ENCODE peak calls at places on chromosome 3, in five cellular contexts. One of them, this sample, is unnamed.
A peak's percentile ranks its signal among the peaks of the same experiment; 100 is the strongest.

GRCh38 chr3:95235916-95236315 is 1173.1 kb downstream of the NSUN3 start:
- DNase-seq in K562: no peak
- DNase-seq in SK-N-SH: no peak
- DNase-seq in GM12878: no peak
- DNase-seq in HepG2: no peak
- DNase-seq in this sample: no peak

GRCh38 chr3:136751259-136752045 is 726 bp downstream of the STAG1 start:
- DNase-seq in GM12878: no peak
- DNase-seq in K562: peak; percentile 61
- DNase-seq in HepG2: peak; percentile 82
- DNase-seq in SK-N-SH: peak; percentile 86
- DNase-seq in this sample: peak; percentile 73

GRCh38 chr3:136749106-136749505 is 3.1 kb downstream of the STAG1 start:
- DNase-seq in SK-N-SH: no peak
- DNase-seq in HepG2: peak; percentile 4
- DNase-seq in GM12878: no peak
- DNase-seq in K562: no peak
- DNase-seq in this sample: no peak

GRCh38 chr3:45957606-45958005 is 14.3 kb downstream of the CXCR6 start:
- DNase-seq in HepG2: no peak
- DNase-seq in K562: no peak
- DNase-seq in SK-N-SH: no peak
- DNase-seq in GM12878: no peak
- DNase-seq in this sample: no peak

GRCh38 chr3:40504636-40505430 is 1.0 kb upstream of the ZNF620 start:
- DNase-seq in SK-N-SH: no peak
- DNase-seq in K562: no peak
- DNase-seq in GM12878: no peak
- DNase-seq in HepG2: peak; percentile 76
- DNase-seq in this sample: peak; percentile 99

GRCh38 chr3:133535971-133536634 is 37.4 kb upstream of the CDV3 start:
- DNase-seq in HepG2: peak; percentile 70
- DNase-seq in GM12878: no peak
- DNase-seq in K562: no peak
- DNase-seq in SK-N-SH: no peak
- DNase-seq in this sample: peak; percentile 98

GRCh38 chr3:89851974-89852621 is 744.7 kb downstream of the EPHA3 start:
- DNase-seq in GM12878: no peak
- DNase-seq in SK-N-SH: peak; percentile 22
- DNase-seq in K562: no peak
- DNase-seq in HepG2: peak; percentile 36
- DNase-seq in this sample: peak; percentile 14

GRCh38 chr3:125107861-125108567 is 52.2 kb upstream of the HEG1 start:
- DNase-seq in K562: no peak
- DNase-seq in GM12878: peak; percentile 86
- DNase-seq in SK-N-SH: no peak
- DNase-seq in HepG2: no peak
- DNase-seq in this sample: peak; percentile 95

GRCh38 chr3:123651449-123652345 is 66.8 kb upstream of the HACD2 start:
- DNase-seq in GM12878: no peak
- DNase-seq in SK-N-SH: no peak
- DNase-seq in HepG2: no peak
- DNase-seq in K562: no peak
- DNase-seq in this sample: no peak

GRCh38 chr3:45165497-45166282 is 19.5 kb upstream of the CDCP1 start:
- DNase-seq in K562: no peak
- DNase-seq in SK-N-SH: no peak
- DNase-seq in HepG2: no peak
- DNase-seq in GM12878: no peak
- DNase-seq in this sample: no peak

GRCh38 chr3:169181666-169182065 is 481.8 kb downstream of the MECOM start:
- DNase-seq in GM12878: no peak
- DNase-seq in HepG2: no peak
- DNase-seq in SK-N-SH: no peak
- DNase-seq in K562: no peak
- DNase-seq in this sample: no peak

GRCh38 chr3:189324538-189325138 is 152.9 kb downstream of the TPRG1 start:
- DNase-seq in K562: no peak
- DNase-seq in GM12878: peak; percentile 94
- DNase-seq in HepG2: peak; percentile 85
- DNase-seq in SK-N-SH: no peak
- DNase-seq in this sample: peak; percentile 72

GRCh38 chr3:177220136-177220974 is 23.1 kb upstream of the TBL1XR1 start:
- DNase-seq in K562: no peak
- DNase-seq in HepG2: no peak
- DNase-seq in GM12878: no peak
- DNase-seq in SK-N-SH: no peak
- DNase-seq in this sample: peak; percentile 22

GRCh38 chr3:96449341-96449740 is 365.1 kb upstream of the EPHA6 start:
- DNase-seq in GM12878: no peak
- DNase-seq in K562: no peak
- DNase-seq in SK-N-SH: no peak
- DNase-seq in HepG2: no peak
- DNase-seq in this sample: no peak

GRCh38 chr3:96449803-96450202 is 364.6 kb upstream of the EPHA6 start:
- DNase-seq in SK-N-SH: no peak
- DNase-seq in GM12878: no peak
- DNase-seq in K562: no peak
- DNase-seq in HepG2: peak; percentile 61
- DNase-seq in this sample: no peak
- TF ChIP-seq SMC3 in SK-N-SH: no peak
- TF ChIP-seq SMC3 in GM12878: no peak
- TF ChIP-seq SMC3 in K562: no peak
- TF ChIP-seq SMC3 in HepG2: no peak
- TF ChIP-seq SMC3 in this sample: no peak

DNA sequence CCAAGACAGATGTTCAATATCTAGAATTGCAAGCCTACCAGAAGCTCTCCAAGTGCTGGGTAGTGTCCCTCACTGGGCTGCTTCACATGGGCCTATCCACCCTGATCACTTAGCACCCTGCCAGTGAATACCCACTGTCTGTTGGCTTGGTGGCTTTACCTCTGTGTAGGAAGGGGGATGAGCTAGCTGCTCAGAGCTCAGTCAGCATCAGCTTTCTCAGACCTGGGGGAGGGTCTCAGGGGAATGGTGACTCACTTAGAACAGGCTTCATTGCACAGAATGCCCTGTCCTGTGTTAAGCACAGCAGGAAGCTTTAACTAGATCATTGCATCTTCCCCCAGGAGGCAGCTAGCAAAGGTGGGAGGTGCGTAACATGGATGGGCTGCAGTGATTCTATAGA is 209.8 kb downstream of the PDCD6IP start:
- DNase-seq in HepG2: no peak
- DNase-seq in GM12878: no peak
- DNase-seq in K562: no peak
- DNase-seq in SK-N-SH: no peak
- DNase-seq in this sample: peak; percentile 55
- H2AFZ ChIP-seq in HepG2: no peak overlapping the region
- H2AFZ ChIP-seq in GM12878: no peak overlapping the region
- H2AFZ ChIP-seq in K562: no peak overlapping the region
- H2AFZ ChIP-seq in SK-N-SH: no peak overlapping the region
- H2AFZ ChIP-seq in this sample: peak overlapping the region; percentile 54

DNA sequence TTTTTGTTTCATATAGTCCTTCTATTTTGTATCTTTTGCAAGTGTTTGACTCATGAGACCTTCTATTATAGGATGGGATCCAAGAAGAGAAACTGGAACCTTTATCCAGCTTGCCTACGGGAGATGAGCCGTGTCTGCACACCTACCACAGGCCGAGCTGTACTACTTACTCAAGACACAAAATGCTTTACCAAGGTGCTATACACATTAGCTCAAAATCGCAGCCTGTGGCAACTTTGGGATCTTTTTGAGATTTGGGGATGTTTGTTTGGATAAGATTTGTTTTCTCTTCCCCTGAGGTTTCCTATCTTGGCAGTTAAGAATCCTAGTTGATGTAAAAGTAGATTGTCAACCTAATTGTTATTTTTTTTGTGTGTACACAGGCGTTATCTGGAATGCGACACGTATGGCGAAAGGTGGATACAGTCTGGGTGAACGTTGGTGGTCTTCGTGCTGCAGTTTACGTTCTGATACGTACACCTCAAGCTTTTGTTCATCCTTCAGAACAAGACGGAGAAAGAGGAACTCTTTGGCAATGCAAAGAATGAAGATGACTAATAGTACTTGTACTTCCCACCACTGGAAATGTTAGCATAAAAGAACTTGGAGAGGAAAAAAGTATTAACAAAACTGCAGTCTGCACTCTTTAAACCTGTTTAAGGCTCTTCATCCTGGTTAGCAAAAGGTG is 13.1 kb upstream of the SETD5 start:
- DNase-seq in K562: no peak
- DNase-seq in GM12878: no peak
- DNase-seq in SK-N-SH: no peak
- DNase-seq in HepG2: no peak
- DNase-seq in this sample: peak; percentile 67
- TF ChIP-seq SMC3 in K562: no peak
- TF ChIP-seq SMC3 in GM12878: no peak
- TF ChIP-seq SMC3 in SK-N-SH: no peak
- TF ChIP-seq SMC3 in HepG2: no peak
- TF ChIP-seq SMC3 in this sample: no peak

DNA sequence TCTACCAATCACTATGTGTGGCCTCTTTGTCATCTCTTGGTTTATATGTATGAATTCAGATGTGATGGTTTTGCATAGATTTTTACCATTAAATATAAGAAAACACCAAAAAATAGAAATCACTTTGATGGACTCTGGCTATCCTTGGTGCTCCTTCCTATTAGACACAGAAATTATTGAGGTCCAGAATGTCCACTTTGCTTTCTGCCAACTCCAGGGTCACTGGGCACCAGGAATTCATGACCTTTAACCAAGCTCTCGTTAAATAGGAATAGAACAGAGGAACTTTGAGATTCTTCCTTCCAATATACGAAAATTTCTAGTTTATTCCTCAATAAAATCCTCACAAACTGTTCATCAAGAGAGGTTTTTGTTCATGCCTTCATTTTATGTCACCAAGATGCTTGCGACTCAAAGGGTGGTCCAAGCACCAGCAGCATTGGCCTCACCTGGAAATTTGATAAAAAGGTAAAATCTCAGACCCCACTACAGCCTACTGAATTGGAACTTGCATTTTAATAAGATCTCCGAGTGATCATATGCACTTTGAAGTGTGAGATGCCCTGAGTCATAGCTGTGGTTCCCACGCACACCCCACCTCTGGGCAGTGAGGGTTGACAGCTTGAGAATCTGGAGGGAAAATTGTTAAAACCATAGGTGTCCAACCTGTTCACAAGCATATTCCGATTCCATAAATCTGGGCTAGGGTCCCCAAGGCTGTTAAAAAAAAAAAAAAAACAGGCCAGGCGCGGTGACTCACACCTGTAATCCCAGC is 286.6 kb downstream of the IL5RA start:
- DNase-seq in SK-N-SH: no peak
- DNase-seq in HepG2: no peak
- DNase-seq in GM12878: no peak
- DNase-seq in K562: no peak
- DNase-seq in this sample: no peak
- H2AFZ ChIP-seq in SK-N-SH: no peak overlapping the region
- H2AFZ ChIP-seq in HepG2: no peak overlapping the region
- H2AFZ ChIP-seq in GM12878: no peak overlapping the region
- H2AFZ ChIP-seq in K562: no peak overlapping the region
- H2AFZ ChIP-seq in this sample: no peak overlapping the region

GRCh38 chr3:73452731-73453130 is 172.0 kb downstream of the PDZRN3 start:
- DNase-seq in K562: no peak
- DNase-seq in GM12878: no peak
- DNase-seq in SK-N-SH: no peak
- DNase-seq in HepG2: no peak
- DNase-seq in this sample: no peak

GRCh38 chr3:73449774-73450173 is 175.0 kb downstream of the PDZRN3 start:
- DNase-seq in SK-N-SH: no peak
- DNase-seq in GM12878: peak; percentile 31
- DNase-seq in HepG2: no peak
- DNase-seq in K562: no peak
- DNase-seq in this sample: no peak

GRCh38 chr3:73451276-73451973 is 173.3 kb downstream of the PDZRN3 start:
- DNase-seq in GM12878: peak; percentile 23
- DNase-seq in SK-N-SH: no peak
- DNase-seq in K562: no peak
- DNase-seq in HepG2: no peak
- DNase-seq in this sample: peak; percentile 70

GRCh38 chr3:73448761-73449290 is 175.9 kb downstream of the PDZRN3 start:
- DNase-seq in GM12878: peak; percentile 94
- DNase-seq in SK-N-SH: no peak
- DNase-seq in K562: no peak
- DNase-seq in HepG2: no peak
- DNase-seq in this sample: no peak

GRCh38 chr3:73453676-73454075 is 171.1 kb downstream of the PDZRN3 start:
- DNase-seq in HepG2: no peak
- DNase-seq in K562: no peak
- DNase-seq in GM12878: no peak
- DNase-seq in SK-N-SH: no peak
- DNase-seq in this sample: peak; percentile 29
- TF ChIP-seq SMC3 in HepG2: no peak
- TF ChIP-seq SMC3 in K562: no peak
- TF ChIP-seq SMC3 in GM12878: no peak
- TF ChIP-seq SMC3 in SK-N-SH: no peak
- TF ChIP-seq SMC3 in this sample: no peak

DNA sequence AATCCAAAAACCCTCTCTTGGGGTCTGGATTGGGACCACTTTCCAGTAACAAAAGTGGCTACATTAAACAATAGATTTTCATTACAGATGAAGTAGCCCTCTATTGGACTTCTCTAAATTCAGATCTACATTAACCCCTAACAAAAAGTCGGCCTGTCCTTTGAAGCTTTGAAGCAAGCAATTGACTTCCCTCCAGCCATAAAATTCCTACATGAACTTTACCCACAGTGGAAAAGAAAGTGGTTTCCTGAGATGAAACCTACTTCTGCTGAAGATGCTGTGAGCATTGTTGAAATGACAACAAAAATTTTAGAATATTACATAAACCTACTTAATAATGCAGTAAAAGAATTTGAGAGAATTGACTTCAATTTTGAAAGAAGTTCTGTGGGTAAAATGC is 967.2 kb upstream of the ROBO1 start:
- DNase-seq in GM12878: no peak
- DNase-seq in K562: no peak
- DNase-seq in HepG2: no peak
- DNase-seq in SK-N-SH: no peak
- DNase-seq in this sample: no peak
- H2AFZ ChIP-seq in GM12878: no peak overlapping the region
- H2AFZ ChIP-seq in K562: no peak overlapping the region
- H2AFZ ChIP-seq in HepG2: no peak overlapping the region
- H2AFZ ChIP-seq in SK-N-SH: no peak overlapping the region
- H2AFZ ChIP-seq in this sample: no peak overlapping the region

DNA sequence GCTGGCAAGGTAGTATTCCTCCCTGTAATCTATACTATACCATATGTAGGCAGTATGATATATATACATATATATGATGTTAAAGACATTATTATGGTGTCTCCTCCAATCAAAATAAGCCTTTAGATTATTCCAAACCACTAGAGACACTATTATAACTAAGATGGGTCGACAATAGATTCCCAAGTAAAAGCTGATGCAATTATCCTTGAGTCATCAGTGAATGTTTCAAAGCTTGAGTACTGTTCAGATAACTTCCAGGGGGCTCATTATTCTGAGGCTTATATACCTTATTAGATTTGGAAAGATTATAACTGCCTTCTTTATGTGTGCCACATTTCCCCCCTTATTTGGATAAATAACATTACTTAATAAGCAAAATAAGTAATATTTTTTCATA is 11.9 kb upstream of the C3orf38 start:
- DNase-seq in HepG2: no peak
- DNase-seq in K562: no peak
- DNase-seq in GM12878: no peak
- DNase-seq in SK-N-SH: no peak
- DNase-seq in this sample: peak; percentile 62
- TF ChIP-seq SMC3 in HepG2: no peak
- TF ChIP-seq SMC3 in K562: no peak
- TF ChIP-seq SMC3 in GM12878: no peak
- TF ChIP-seq SMC3 in SK-N-SH: no peak
- TF ChIP-seq SMC3 in this sample: no peak

This sample was measured in IMR-90.